ENCODE peak calls at places on chromosomes 4 and X, in seven cellular contexts. B, S, X, J, V, W and L are unnamed samples.

GRCh38 chr4:82099863-82100579 is 273.8 kb downstream of the HNRNPD start:
- DNase-seq in B (no peak), W (no peak), J (no peak), X (no peak), V (no peak), S (no peak), L (no peak)

GRCh38 chr4:104942990-104943758 is 203.5 kb upstream of the TET2 start:
- DNase-seq in J (no peak), B (no peak), S (no peak), W (no peak), X (no peak), V (peak; percentile 69), L (no peak)

GRCh38 chr4:104210420-104210819 is 284.3 kb downstream of the CXXC4 start:
- DNase-seq in J (no peak), B (no peak), W (no peak), X (no peak), S (no peak), V (no peak), L (no peak)

GRCh38 chrX:68424719-68425118 is 8.6 kb downstream of the OPHN1 start:
- DNase-seq in B (no peak), S (no peak), J (no peak), X (no peak), W (no peak), V (no peak), L (no peak)

GRCh38 chrX:149510386-149510785 is 5.3 kb upstream of the IDS start:
- DNase-seq in W (no peak), V (no peak), S (no peak), B (no peak), J (no peak), X (no peak), L (no peak)

GRCh38 chr4:184415071-184415470 is 59.3 kb downstream of the IRF2 start:
- DNase-seq in S (no peak), J (no peak), B (no peak), V (no peak), W (no peak), X (no peak), L (no peak)

GRCh38 chrX:129613596-129613995 is 41.2 kb downstream of the APLN start:
- DNase-seq in V (no peak), J (no peak), S (no peak), W (no peak), B (no peak), X (no peak), L (no peak)

GRCh38 chr4:75285837-75286236 is 228.4 kb downstream of the RCHY1 start:
- DNase-seq in V (no peak), X (no peak), B (no peak), J (no peak), S (no peak), W (no peak), L (no peak)

GRCh38 chrX:68433155-68433980 is at the start of gene OPHN1:
- DNase-seq in S (peak; percentile 79), W (peak; percentile 89), J (peak; percentile 63), X (peak; percentile 79), V (peak; percentile 23), B (peak; percentile 87), L (peak; percentile 81)

GRCh38 chr4:31193516-31193915 is 473.3 kb downstream of the PCDH7 start:
- DNase-seq in B (no peak), X (no peak), W (no peak), V (no peak), S (no peak), J (no peak), L (no peak)

GRCh38 chrX:31266172-31267076 is 194.6 kb upstream of the FTHL17 start:
- DNase-seq in S (peak; percentile 78), X (peak; percentile 38), B (peak; percentile 79), J (peak; percentile 74), V (no peak), W (peak; percentile 82), L (peak; percentile 57)

GRCh38 chr4:157819693-157820464 is 352.9 kb downstream of the GASK1B start:
- DNase-seq in V (no peak), X (peak; percentile 18), W (no peak), B (no peak), J (no peak), S (no peak), L (peak; percentile 11)

GRCh38 chr4:167265231-167265630 is 30.9 kb upstream of the SPOCK3 start:
- DNase-seq in W (no peak), B (no peak), J (no peak), S (no peak), V (no peak), X (no peak), L (no peak)

GRCh38 chr4:117996891-117997290 is 37.4 kb upstream of the NDST3 start:
- DNase-seq in S (no peak), X (no peak), B (no peak), V (no peak), W (no peak), J (no peak), L (no peak)

GRCh38 chrX:2320580-2321327 is 180.0 kb downstream of the DHRSX start:
- DNase-seq in B (no peak), J (peak; percentile 92), W (peak; percentile 78), S (no peak), X (peak; percentile 62), V (no peak), L (no peak)

GRCh38 chr4:185244763-185245162 is 35.4 kb downstream of the SNX25 start:
- DNase-seq in W (no peak), J (no peak), X (no peak), S (no peak), V (no peak), B (no peak), L (no peak)

GRCh38 chr4:122341906-122342305 is 36.9 kb upstream of the ADAD1 start:
- DNase-seq in V (no peak), J (no peak), B (no peak), W (no peak), X (no peak), S (no peak), L (no peak)

GRCh38 chrX:121195719-121196118 is 148.3 kb downstream of the GLUD2 start:
- DNase-seq in J (no peak), X (no peak), B (no peak), S (no peak), W (no peak), V (no peak), L (no peak)

GRCh38 chr4:164252286-164252685 is 501.6 kb upstream of the SMIM31 start:
- DNase-seq in S (no peak), W (no peak), J (no peak), B (peak; percentile 75), X (no peak), V (no peak), L (no peak)

GRCh38 chr4:83113429-83113786 is 1.1 kb downstream of the PLAC8 start:
- DNase-seq in X (no peak), W (no peak), B (no peak), V (no peak), J (no peak), S (no peak), L (no peak)

GRCh38 chrX:49844622-49845021 is 15.5 kb downstream of the PAGE4 start:
- DNase-seq in V (no peak), S (no peak), J (no peak), B (no peak), W (no peak), X (no peak), L (no peak)

GRCh38 chrX:24229400-24229879 is 79.9 kb downstream of the ZFX start:
- DNase-seq in J (no peak), B (no peak), S (no peak), V (no peak), X (peak; percentile 63), W (no peak), L (no peak)

DNA sequence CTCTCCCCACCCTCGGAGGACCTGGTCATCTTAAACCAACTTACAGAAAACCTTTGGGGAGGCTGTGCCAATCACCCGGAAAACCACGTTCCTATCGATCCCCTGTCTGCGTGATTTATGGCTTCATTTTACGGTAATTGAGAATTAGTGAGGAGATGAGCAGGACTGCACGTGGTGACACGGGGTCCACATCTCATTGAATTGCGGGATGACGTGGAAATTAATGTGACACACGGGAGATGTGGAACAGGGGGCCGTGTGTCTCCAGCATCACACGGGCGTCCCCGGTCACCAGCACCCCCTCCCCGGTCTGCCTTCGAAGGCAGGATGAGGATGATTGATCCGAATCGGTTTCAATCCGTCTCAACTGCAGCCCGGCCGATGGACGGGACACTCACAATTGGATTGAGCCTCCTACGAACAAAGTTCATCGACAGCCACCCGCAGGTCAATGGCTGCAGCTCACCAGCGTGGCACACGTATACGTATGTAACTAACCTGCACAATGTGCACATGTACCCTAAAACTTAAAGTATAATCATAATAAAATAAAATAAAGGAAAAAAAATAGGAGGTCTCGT is 160.3 kb downstream of the SHOX start:
- DNase-seq in X (no peak), B (peak; percentile 70), J (peak; percentile 24), V (no peak), W (no peak), S (no peak), L (no peak)
- H3K4me3 ChIP-seq in X (no peak overlapping the region), B (peak overlapping the region; percentile 66), J (no peak overlapping the region), V (no peak overlapping the region), W (no peak overlapping the region), S (no peak overlapping the region), L (no peak overlapping the region)

GRCh38 chr4:6694177-6694901 is 661 bp downstream of the S100P start:
- DNase-seq in W (no peak), X (peak; percentile 24), S (no peak), V (peak; percentile 40), J (no peak), B (no peak), L (no peak)
- H3K4me1 ChIP-seq in W (peaks cover 29% of the 10 kb centered on the region), X (peaks cover 16% of the 10 kb centered on the region), S (no peaks in the 10 kb centered on the region), V (peaks cover 93% of the 10 kb centered on the region), J (no peaks in the 10 kb centered on the region), B (no peaks in the 10 kb centered on the region), L (no peaks in the 10 kb centered on the region)

DNA sequence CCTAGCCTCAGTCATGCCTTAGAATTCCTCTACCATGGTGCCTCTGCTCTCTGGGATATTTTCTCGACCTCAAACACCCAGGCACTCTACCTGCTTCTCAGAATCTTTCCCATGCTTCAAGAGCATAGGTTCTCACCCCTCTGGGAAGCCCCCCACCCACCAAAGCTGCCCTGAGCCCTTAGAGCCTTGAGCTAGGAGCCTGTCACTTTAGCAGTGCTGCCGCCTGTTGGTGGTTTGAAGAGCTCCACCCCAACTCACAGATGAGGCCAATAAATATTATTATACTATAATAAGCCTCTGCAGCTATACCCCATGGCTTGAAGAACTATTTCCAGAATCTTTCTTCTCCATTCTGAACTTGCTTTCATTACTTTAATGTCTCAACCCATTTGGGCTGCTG is 109.7 kb downstream of the RTL5 start:
- DNase-seq in W (no peak), V (no peak), B (peak; percentile 73), X (no peak), S (no peak), J (no peak), L (no peak)
- TF ChIP-seq CTCF in W (peak; percentile 30), V (no peak), B (peak; percentile 74), X (peak; percentile 10), S (no peak), J (peak; percentile 43), L (no peak)

DNA sequence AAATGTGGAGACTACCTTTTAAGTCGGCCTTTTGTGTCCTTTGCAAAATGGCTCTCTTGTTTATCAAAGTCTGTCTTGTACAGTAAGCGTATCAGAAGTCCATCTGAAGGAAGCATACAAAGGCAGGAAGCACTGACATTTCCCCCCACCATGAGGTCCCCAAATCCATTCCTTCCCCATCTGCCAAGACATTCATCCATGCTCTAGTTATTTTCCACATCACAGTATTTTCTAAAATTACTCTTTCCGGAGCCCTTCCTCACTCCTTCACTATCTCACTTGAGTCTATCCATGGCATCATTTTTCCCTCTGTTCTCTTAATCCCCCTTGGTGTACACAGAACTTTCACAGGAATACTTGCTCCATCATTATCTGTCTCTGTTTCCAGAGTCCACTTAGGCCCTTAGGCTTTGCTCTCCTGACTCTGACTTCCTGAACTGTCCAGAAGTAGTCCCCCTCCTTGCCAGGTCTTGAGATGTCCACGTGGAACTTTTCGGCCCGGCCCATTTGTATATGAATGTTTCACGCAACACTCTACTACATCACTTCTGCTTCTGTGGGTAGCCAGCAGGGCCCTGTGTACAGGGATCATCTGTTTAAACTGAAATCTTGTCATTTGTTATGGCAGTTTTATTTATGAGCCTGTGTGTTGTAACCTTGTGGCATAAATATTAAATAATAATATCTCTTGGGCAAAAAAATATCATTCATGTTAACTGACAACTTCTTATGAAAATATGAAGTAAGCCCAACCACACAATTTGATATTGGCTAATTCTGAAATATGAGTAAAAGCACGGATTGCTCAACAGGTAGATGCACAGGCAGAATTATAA is 2.0 kb downstream of the SEL1L3 start:
- DNase-seq in X (peak; percentile 23), J (no peak), S (no peak), V (no peak), B (no peak), W (peak; percentile 70), L (no peak)
- H3K4me3 ChIP-seq in X (no peak overlapping the region), J (no peak overlapping the region), S (no peak overlapping the region), V (no peak overlapping the region), B (no peak overlapping the region), W (peak overlapping the region; percentile 85), L (no peak overlapping the region)